ENCODE peak calls at places on chromosome 22, in six cellular contexts. Z is Calu3, T is pancreas, H is dorsolateral prefrontal cortex, Q is MCF 10A, L is chondrocyte. N is an unnamed sample.

GRCh38 chr22:40418366-40419201 is 48.2 kb downstream of the SGSM3 start:
- DNase-seq in Z (no peak), T (peak), Q (no peak), L (no peak), H (no peak), N (no peak)

GRCh38 chr22:42154293-42154692 is 23.7 kb upstream of the CYP2D6 start:
- DNase-seq in H (no peak), Q (no peak), T (no peak), Z (no peak), L (peak), N (no peak)

GRCh38 chr22:50008151-50009040 is 4.2 kb downstream of the IL17REL start:
- DNase-seq in L (peak), T (no peak), Z (no peak), H (no peak), Q (no peak), N (no peak)

GRCh38 chr22:45159652-45160462 is 3.9 kb upstream of the NUP50 start:
- DNase-seq in T (no peak), Z (peak), L (no peak), H (no peak), Q (peak), N (peak)

GRCh38 chr22:47850644-47851151 is 1088.2 kb downstream of the TBC1D22A start:
- DNase-seq in Q (no peak), H (no peak), Z (no peak), L (no peak), T (no peak), N (no peak)

GRCh38 chr22:47836957-47837356 is 1074.5 kb downstream of the TBC1D22A start:
- DNase-seq in T (no peak), Z (no peak), H (no peak), L (no peak), Q (no peak), N (no peak)

GRCh38 chr22:44057411-44057987 is 33.4 kb downstream of the PARVB start:
- DNase-seq in H (no peak), L (no peak), Z (no peak), T (no peak), Q (no peak), N (no peak)

GRCh38 chr22:45632791-45633515 is 38.7 kb upstream of the ATXN10 start:
- DNase-seq in H (no peak), L (peak), T (no peak), Q (no peak), Z (peak), N (no peak)

GRCh38 chr22:27125539-27125938 is 468.2 kb downstream of the MIAT start:
- DNase-seq in H (no peak), T (no peak), L (no peak), Q (no peak), Z (no peak), N (no peak)

GRCh38 chr22:44260216-44261035 is 52.3 kb downstream of the SHISAL1 start:
- DNase-seq in L (peak), H (no peak), Q (no peak), Z (no peak), T (no peak), N (no peak)

GRCh38 chr22:19756288-19757128 is 4.1 kb upstream of the TBX1 start:
- DNase-seq in L (no peak), H (no peak), Q (peak), T (peak), Z (peak), N (peak)

GRCh38 chr22:41286639-41287091 is 678 bp upstream of the RANGAP1 start:
- DNase-seq in Z (peak), L (no peak), Q (no peak), T (no peak), H (no peak), N (no peak)

GRCh38 chr22:20647586-20648305 is 126.2 kb upstream of the SERPIND1 start:
- DNase-seq in Z (no peak), T (no peak), Q (no peak), H (no peak), L (no peak), N (no peak)

GRCh38 chr22:24450600-24450999 is 23.2 kb downstream of the ADORA2A start:
- DNase-seq in H (no peak), L (no peak), T (no peak), Q (no peak), Z (no peak), N (no peak)

GRCh38 chr22:42425989-42426355 is 6.2 kb downstream of the NFAM1 start:
- DNase-seq in Q (no peak), H (no peak), L (no peak), T (no peak), Z (no peak), N (no peak)

GRCh38 chr22:47002692-47003091 is 240.2 kb downstream of the TBC1D22A start:
- DNase-seq in Z (no peak), Q (no peak), L (no peak), H (no peak), T (no peak), N (no peak)

DNA sequence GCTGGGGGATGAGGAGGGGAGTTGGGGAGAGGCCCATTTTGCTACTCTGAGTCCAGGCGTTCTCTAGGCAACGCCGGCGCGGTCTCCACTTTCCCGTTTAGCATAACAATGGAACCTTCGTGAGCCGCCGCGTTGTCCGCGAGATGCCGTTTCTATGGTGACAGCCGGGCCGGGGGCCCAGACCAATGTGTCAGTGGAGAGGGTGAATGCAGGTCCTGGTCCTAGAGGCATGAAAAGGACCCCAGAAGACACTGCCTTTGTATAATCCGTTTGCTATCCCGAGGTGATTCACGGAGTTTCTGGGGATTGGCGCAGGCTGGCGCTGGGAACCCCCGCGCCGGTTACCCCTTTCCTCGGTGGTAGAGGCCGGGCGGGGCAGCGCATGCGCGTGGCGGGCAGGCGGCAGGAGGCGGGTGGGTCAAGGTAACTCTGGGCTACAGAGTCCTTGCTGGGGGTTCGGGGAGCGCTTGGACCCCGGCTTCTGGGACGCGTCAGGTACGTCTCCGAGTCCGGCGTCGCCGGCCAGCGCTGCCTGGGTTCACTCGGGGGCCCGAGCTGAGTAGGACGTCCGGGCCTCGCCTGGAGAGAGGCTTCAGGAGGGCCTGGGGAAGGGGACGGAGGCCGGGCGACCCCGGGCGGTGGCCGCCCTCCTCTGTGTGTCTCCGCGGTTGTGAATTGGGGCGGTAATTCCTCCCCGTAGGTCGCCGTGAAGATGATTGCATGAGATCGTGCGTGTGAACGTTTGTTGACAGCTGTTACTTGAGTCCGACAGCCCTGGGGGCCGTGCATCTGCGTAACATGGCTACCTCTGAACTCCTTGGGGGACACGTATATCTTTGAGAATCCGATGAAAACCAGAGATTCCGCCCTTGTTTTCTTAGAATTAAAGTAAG is at the start of the genes CBY1 and FAM227A:
- DNase-seq in H (peak), Z (peak), Q (peak), L (peak), T (peak), N (peak)
- TF ChIP-seq CTCF in H (no peak), Z (no peak), Q (no peak), L (no peak), T (no peak), N (no peak)

DNA sequence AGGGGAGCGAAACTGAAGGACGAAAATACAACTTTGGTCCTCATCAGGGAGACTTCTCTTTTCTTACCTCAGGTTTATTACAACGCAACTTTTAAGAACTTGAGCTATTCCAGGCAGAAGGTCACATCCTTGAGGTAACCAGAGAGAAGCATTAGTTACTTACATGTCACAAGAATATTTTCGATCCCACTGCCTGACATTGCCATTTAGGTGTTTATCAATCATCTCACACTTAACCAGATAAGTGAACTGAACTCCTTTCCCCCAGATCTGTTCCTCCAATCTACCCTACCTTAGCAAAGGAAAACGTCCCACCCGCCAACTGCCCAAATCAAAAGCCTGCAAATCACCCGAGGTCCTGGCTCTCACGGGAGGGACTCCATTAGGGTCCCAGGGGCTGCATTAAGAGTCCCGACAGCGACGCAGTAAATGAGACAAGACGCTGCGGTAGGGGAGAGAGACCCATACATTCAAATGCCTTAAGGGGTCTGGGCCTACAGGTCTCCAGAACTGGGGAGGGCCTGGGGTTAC is 734 bp downstream of the ZNF280B start:
- DNase-seq in T (no peak), H (no peak), Q (no peak), Z (no peak), L (no peak), N (no peak)
- TF ChIP-seq CTCF in T (no peak), H (no peak), Q (no peak), Z (no peak), L (no peak), N (no peak)

GRCh38 chr22:37492428-37493344 is 6.5 kb upstream of the MFNG start:
- DNase-seq in T (peak), Z (peak), L (no peak), Q (peak), H (no peak), N (no peak)
- TF ChIP-seq CTCF in T (no peak), Z (peak), L (peak), Q (peak), H (no peak), N (no peak)

GRCh38 chr22:35568751-35569725 is 28.4 kb downstream of the RASD2 start:
- DNase-seq in H (no peak), T (no peak), L (no peak), Q (peak), Z (no peak), N (peak)
- TF ChIP-seq CTCF in H (no peak), T (no peak), L (no peak), Q (no peak), Z (no peak), N (no peak)

GRCh38 chr22:31628969-31629723 is 32.9 kb downstream of the PISD start:
- DNase-seq in H (no peak), Q (no peak), L (no peak), T (no peak), Z (no peak), N (no peak)
- TF ChIP-seq CTCF in H (no peak), Q (no peak), L (no peak), T (no peak), Z (peak), N (no peak)